ENCODE peak calls at places on chromosomes 6 and 20, in four cellular contexts. One of them, this sample, is unnamed.

GRCh38 chr6:94751641-94752329 is 825.5 kb upstream of the MANEA start:
- DNase-seq in K562: no peak
- DNase-seq in HepG2: no peak
- DNase-seq in HCT116: no peak
- DNase-seq in this sample: no peak

GRCh38 chr6:134936927-134937326 is 13.0 kb downstream of the ALDH8A1 start:
- DNase-seq in K562: no peak
- DNase-seq in HepG2: no peak
- DNase-seq in HCT116: no peak
- DNase-seq in this sample: no peak

GRCh38 chr6:145345094-145345493 is 390.2 kb downstream of the EPM2A start:
- DNase-seq in K562: no peak
- DNase-seq in HepG2: no peak
- DNase-seq in HCT116: no peak
- DNase-seq in this sample: no peak

GRCh38 chr20:32333181-32333987 is 24.7 kb upstream of the ASXL1 start:
- DNase-seq in K562: no peak
- DNase-seq in HepG2: no peak
- DNase-seq in HCT116: no peak
- DNase-seq in this sample: no peak

GRCh38 chr6:129744201-129744879 is 34.4 kb upstream of the ARHGAP18 start:
- DNase-seq in K562: no peak
- DNase-seq in HepG2: peak; percentile 76
- DNase-seq in HCT116: peak; percentile 78
- DNase-seq in this sample: no peak

GRCh38 chr6:15319677-15320076 is 73.8 kb downstream of the JARID2 start:
- DNase-seq in K562: no peak
- DNase-seq in HepG2: no peak
- DNase-seq in HCT116: no peak
- DNase-seq in this sample: no peak

GRCh38 chr20:57560554-57561355 is at the start of gene PCK1:
- DNase-seq in K562: peak; percentile 84
- DNase-seq in HepG2: peak; percentile 89
- DNase-seq in HCT116: no peak
- DNase-seq in this sample: no peak

GRCh38 chr6:134482585-134483346 is 164.9 kb upstream of the SGK1 start:
- DNase-seq in K562: no peak
- DNase-seq in HepG2: no peak
- DNase-seq in HCT116: no peak
- DNase-seq in this sample: no peak

GRCh38 chr6:17816921-17817611 is 110.3 kb upstream of the NUP153 start:
- DNase-seq in K562: no peak
- DNase-seq in HepG2: peak; percentile 75
- DNase-seq in HCT116: no peak
- DNase-seq in this sample: no peak

GRCh38 chr6:136739501-136739900 is 52.8 kb downstream of the MAP3K5 start:
- DNase-seq in K562: no peak
- DNase-seq in HepG2: no peak
- DNase-seq in HCT116: no peak
- DNase-seq in this sample: no peak

GRCh38 chr20:40578961-40579360 is 110.1 kb downstream of the MAFB start:
- DNase-seq in K562: no peak
- DNase-seq in HepG2: no peak
- DNase-seq in HCT116: no peak
- DNase-seq in this sample: no peak

GRCh38 chr6:35087361-35088280 is 53.5 kb downstream of the TCP11 start:
- DNase-seq in K562: no peak
- DNase-seq in HepG2: no peak
- DNase-seq in HCT116: no peak
- DNase-seq in this sample: no peak

GRCh38 chr6:126300735-126301134 is 39.2 kb upstream of the CENPW start:
- DNase-seq in K562: no peak
- DNase-seq in HepG2: no peak
- DNase-seq in HCT116: no peak
- DNase-seq in this sample: no peak

GRCh38 chr20:237479-237878 is 10.4 kb downstream of the DEFB129 start:
- DNase-seq in K562: no peak
- DNase-seq in HepG2: no peak
- DNase-seq in HCT116: no peak
- DNase-seq in this sample: no peak

GRCh38 chr20:6053776-6054688 is at the start of gene LRRN4:
- DNase-seq in K562: no peak
- DNase-seq in HepG2: peak; percentile 34
- DNase-seq in HCT116: peak; percentile 19
- DNase-seq in this sample: no peak

GRCh38 chr6:26286168-26286854 is 78.7 kb upstream of the BTN3A2 start:
- DNase-seq in K562: peak; percentile 52
- DNase-seq in HepG2: peak; percentile 63
- DNase-seq in HCT116: no peak
- DNase-seq in this sample: no peak

GRCh38 chr6:137044366-137045220 is at the start of gene IL20RA:
- DNase-seq in K562: no peak
- DNase-seq in HepG2: no peak
- DNase-seq in HCT116: no peak
- DNase-seq in this sample: no peak

GRCh38 chr6:152952866-152953509 is 29.9 kb downstream of the FBXO5 start:
- DNase-seq in K562: peak; percentile 39
- DNase-seq in HepG2: peak; percentile 50
- DNase-seq in HCT116: peak; percentile 32
- DNase-seq in this sample: peak; percentile 27

GRCh38 chr6:109460161-109460830 is 4.7 kb upstream of the MICAL1 start:
- DNase-seq in K562: no peak
- DNase-seq in HepG2: no peak
- DNase-seq in HCT116: no peak
- DNase-seq in this sample: no peak

GRCh38 chr20:47137231-47137865 is 219.2 kb downstream of the ZMYND8 start:
- DNase-seq in K562: no peak
- DNase-seq in HepG2: no peak
- DNase-seq in HCT116: no peak
- DNase-seq in this sample: no peak

GRCh38 chr20:14801591-14802325 is 464.3 kb upstream of the FLRT3 start:
- DNase-seq in K562: no peak
- DNase-seq in HepG2: no peak
- DNase-seq in HCT116: no peak
- DNase-seq in this sample: no peak

GRCh38 chr6:127058936-127059335 is 59.5 kb upstream of the RSPO3 start:
- DNase-seq in K562: no peak
- DNase-seq in HepG2: no peak
- DNase-seq in HCT116: no peak
- DNase-seq in this sample: no peak

GRCh38 chr6:19806971-19807396 is 30.2 kb upstream of the ID4 start:
- DNase-seq in K562: no peak
- DNase-seq in HepG2: no peak
- DNase-seq in HCT116: no peak
- DNase-seq in this sample: no peak

GRCh38 chr6:33279971-33280511 is 3.1 kb downstream of the B3GALT4 start:
- DNase-seq in K562: peak; percentile 86
- DNase-seq in HepG2: peak; percentile 93
- DNase-seq in HCT116: peak; percentile 82
- DNase-seq in this sample: no peak

GRCh38 chr20:3040086-3040485 is 3.3 kb upstream of the GNRH2 start:
- DNase-seq in K562: no peak
- DNase-seq in HepG2: no peak
- DNase-seq in HCT116: no peak
- DNase-seq in this sample: no peak

GRCh38 chr20:3041818-3042504 is 1.5 kb upstream of the GNRH2 start:
- DNase-seq in K562: no peak
- DNase-seq in HepG2: no peak
- DNase-seq in HCT116: no peak
- DNase-seq in this sample: no peak

GRCh38 chr20:3038454-3038853 is 5.0 kb upstream of the GNRH2 start:
- DNase-seq in K562: peak; percentile 38
- DNase-seq in HepG2: no peak
- DNase-seq in HCT116: no peak
- DNase-seq in this sample: no peak

GRCh38 chr20:3039426-3039825 is 4.0 kb upstream of the GNRH2 start:
- DNase-seq in K562: no peak
- DNase-seq in HepG2: no peak
- DNase-seq in HCT116: no peak
- DNase-seq in this sample: no peak

GRCh38 chr20:3037654-3038053 is 5.8 kb upstream of the GNRH2 start:
- DNase-seq in K562: no peak
- DNase-seq in HepG2: no peak
- DNase-seq in HCT116: no peak
- DNase-seq in this sample: no peak
- H3K36me3 ChIP-seq in K562: peaks cover 70% of the 10 kb centered on the region
- H3K36me3 ChIP-seq in HepG2: peaks cover 60% of the 10 kb centered on the region
- H3K36me3 ChIP-seq in HCT116: peaks cover 11% of the 10 kb centered on the region
- H3K36me3 ChIP-seq in this sample: no peaks in the 10 kb centered on the region

GRCh38 chr20:8153281-8153908 is 21.3 kb downstream of the PLCB1 start:
- DNase-seq in K562: no peak
- DNase-seq in HepG2: no peak
- DNase-seq in HCT116: no peak
- DNase-seq in this sample: no peak

GRCh38 chr20:8150591-8150990 is 18.5 kb downstream of the PLCB1 start:
- DNase-seq in K562: no peak
- DNase-seq in HepG2: no peak
- DNase-seq in HCT116: no peak
- DNase-seq in this sample: no peak

GRCh38 chr20:8151371-8151770 is 19.3 kb downstream of the PLCB1 start:
- DNase-seq in K562: no peak
- DNase-seq in HepG2: no peak
- DNase-seq in HCT116: no peak
- DNase-seq in this sample: no peak

GRCh38 chr20:8152847-8153246 is 20.8 kb downstream of the PLCB1 start:
- DNase-seq in K562: no peak
- DNase-seq in HepG2: no peak
- DNase-seq in HCT116: no peak
- DNase-seq in this sample: no peak

DNA sequence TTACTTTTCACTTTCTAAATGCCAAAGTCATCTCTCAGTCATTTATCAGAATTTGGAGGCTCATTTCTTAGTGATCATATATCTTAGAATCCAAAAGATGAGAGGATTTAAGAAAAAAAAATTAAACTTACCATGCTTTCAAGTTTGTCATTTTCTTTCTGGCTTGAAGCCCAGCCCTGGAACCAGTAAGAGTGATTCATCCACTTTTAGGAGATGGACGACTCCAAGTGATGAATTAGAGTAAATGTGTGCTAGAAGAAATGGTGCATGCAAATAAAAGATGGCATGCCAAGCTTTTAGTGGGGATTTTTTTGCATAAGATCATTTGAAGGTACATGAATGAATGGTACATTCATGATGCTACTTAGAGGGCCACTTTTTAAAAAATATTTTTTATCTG is 20.1 kb downstream of the PLCB1 start:
- DNase-seq in K562: no peak
- DNase-seq in HepG2: no peak
- DNase-seq in HCT116: no peak
- DNase-seq in this sample: no peak
- TF ChIP-seq TCF7L2 in K562: no peak
- TF ChIP-seq TCF7L2 in HepG2: no peak
- TF ChIP-seq TCF7L2 in HCT116: no peak
- TF ChIP-seq TCF7L2 in this sample: no peak

DNA sequence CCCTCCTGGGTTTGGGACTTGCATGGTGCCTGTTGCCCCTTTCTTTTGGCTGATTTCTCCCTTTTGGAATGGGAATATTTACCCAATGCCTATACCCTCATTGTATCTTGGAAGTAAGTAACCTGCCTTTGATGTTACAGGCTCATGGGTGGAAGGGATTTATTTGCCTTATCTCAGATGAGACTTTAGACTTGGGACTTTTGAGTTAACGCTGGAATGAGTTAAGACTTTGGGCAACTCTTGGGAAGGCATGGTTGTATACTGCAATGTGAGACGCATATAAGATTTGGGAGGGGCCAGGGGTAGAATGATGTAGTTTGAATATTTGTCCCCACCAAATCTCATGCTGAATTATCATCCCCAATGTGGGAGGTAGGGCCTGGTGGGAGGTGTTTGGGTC is 75.5 kb downstream of the SYCP2 start:
- DNase-seq in K562: no peak
- DNase-seq in HepG2: no peak
- DNase-seq in HCT116: no peak
- DNase-seq in this sample: no peak
- H3K36me3 ChIP-seq in K562: no peaks in the 10 kb centered on the region
- H3K36me3 ChIP-seq in HepG2: no peaks in the 10 kb centered on the region
- H3K36me3 ChIP-seq in HCT116: no peaks in the 10 kb centered on the region
- H3K36me3 ChIP-seq in this sample: no peaks in the 10 kb centered on the region

GRCh38 chr6:121596441-121596840 is 161.0 kb downstream of the GJA1 start:
- DNase-seq in K562: no peak
- DNase-seq in HepG2: no peak
- DNase-seq in HCT116: no peak
- DNase-seq in this sample: no peak

GRCh38 chr6:121594053-121594452 is 158.6 kb downstream of the GJA1 start:
- DNase-seq in K562: no peak
- DNase-seq in HepG2: no peak
- DNase-seq in HCT116: no peak
- DNase-seq in this sample: no peak

GRCh38 chr6:121600389-121601233 is 165.2 kb downstream of the GJA1 start:
- DNase-seq in K562: no peak
- DNase-seq in HepG2: no peak
- DNase-seq in HCT116: no peak
- DNase-seq in this sample: no peak

GRCh38 chr6:121595646-121596045 is 160.2 kb downstream of the GJA1 start:
- DNase-seq in K562: no peak
- DNase-seq in HepG2: no peak
- DNase-seq in HCT116: no peak
- DNase-seq in this sample: no peak

GRCh38 chr6:121597654-121598053 is 162.2 kb downstream of the GJA1 start:
- DNase-seq in K562: no peak
- DNase-seq in HepG2: no peak
- DNase-seq in HCT116: no peak
- DNase-seq in this sample: no peak
- TF ChIP-seq TCF7L2 in K562: no peak
- TF ChIP-seq TCF7L2 in HepG2: no peak
- TF ChIP-seq TCF7L2 in HCT116: no peak
- TF ChIP-seq TCF7L2 in this sample: no peak

This sample was measured in Panc1.